ENCODE peak calls at places on chromosomes 11 and 22, in six cellular contexts. D, X, V, E, J and S are unnamed samples.

GRCh38 chr11:10388574-10388973 is 66.5 kb upstream of the AMPD3 start:
- DNase-seq in J (peak), D (peak), E (peak), X (no peak), V (peak), S (no peak)

GRCh38 chr22:20413217-20414058 is 19.5 kb downstream of the ZNF74 start:
- DNase-seq in E (no peak), V (no peak), D (no peak), J (no peak), X (no peak), S (no peak)

GRCh38 chr11:125627236-125627910 is 2.4 kb downstream of the CHEK1 start:
- DNase-seq in D (no peak), E (no peak), X (no peak), J (no peak), V (no peak), S (no peak)

GRCh38 chr11:788953-789940 is 643 bp downstream of the CEND1 start:
- DNase-seq in V (no peak), J (no peak), X (no peak), E (no peak), D (no peak), S (no peak)

GRCh38 chr22:19851291-19852176 is 3.1 kb downstream of the GNB1L start:
- DNase-seq in D (no peak), X (no peak), V (no peak), E (no peak), J (no peak), S (no peak)

GRCh38 chr11:82750643-82751139 is 17.0 kb upstream of the FAM181B start:
- DNase-seq in E (no peak), V (no peak), J (no peak), X (no peak), D (no peak), S (no peak)

GRCh38 chr11:134645576-134645975 is 233.5 kb upstream of the B3GAT1 start:
- DNase-seq in D (no peak), V (no peak), J (no peak), E (no peak), X (no peak), S (no peak)

GRCh38 chr11:85385561-85385960 is 241.6 kb downstream of the DLG2 start:
- DNase-seq in J (no peak), V (no peak), D (no peak), X (no peak), E (no peak), S (no peak)

GRCh38 chr22:29625090-29625825 is 21.8 kb downstream of the NF2 start:
- DNase-seq in X (peak), E (no peak), J (peak), V (peak), D (no peak), S (peak)

GRCh38 chr11:15278129-15278528 is 163.4 kb downstream of the INSC start:
- DNase-seq in D (no peak), X (no peak), J (peak), V (no peak), E (no peak), S (no peak)

GRCh38 chr11:76316726-76317125 is 64.2 kb downstream of the THAP12 start:
- DNase-seq in D (no peak), V (no peak), E (no peak), X (no peak), J (no peak), S (no peak)
- H3K4me3 ChIP-seq in D (no peak), V (no peak), E (no peak), X (no peak), J (no peak), S (no peak)

GRCh38 chr11:69448471-69449284 is 32.8 kb upstream of the LINC01488 start:
- DNase-seq in X (no peak), J (no peak), D (no peak), E (no peak), V (no peak), S (no peak)

GRCh38 chr11:69450064-69450856 is 31.2 kb upstream of the LINC01488 start:
- DNase-seq in V (no peak), E (no peak), J (no peak), D (peak), X (peak), S (no peak)

GRCh38 chr11:69450857-69451220 is 30.6 kb upstream of the LINC01488 start:
- DNase-seq in V (no peak), E (no peak), D (no peak), X (no peak), J (no peak), S (no peak)

GRCh38 chr11:69447786-69448185 is 33.7 kb upstream of the LINC01488 start:
- DNase-seq in X (no peak), E (no peak), J (no peak), D (peak), V (no peak), S (no peak)

GRCh38 chr11:69449320-69450063 is 32.0 kb upstream of the LINC01488 start:
- DNase-seq in D (peak), X (peak), E (no peak), J (peak), V (peak), S (peak)
- H3K27ac ChIP-seq in D (peak), X (peak), E (peak), J (no peak), V (no peak), S (no peak)

GRCh38 chr11:121450424-121450823 is 1.7 kb upstream of the SORL1 start:
- DNase-seq in E (no peak), J (no peak), D (no peak), X (no peak), V (no peak), S (no peak)
- H3K4me3 ChIP-seq in E (no peak), J (no peak), D (no peak), X (no peak), V (no peak), S (no peak)

DNA sequence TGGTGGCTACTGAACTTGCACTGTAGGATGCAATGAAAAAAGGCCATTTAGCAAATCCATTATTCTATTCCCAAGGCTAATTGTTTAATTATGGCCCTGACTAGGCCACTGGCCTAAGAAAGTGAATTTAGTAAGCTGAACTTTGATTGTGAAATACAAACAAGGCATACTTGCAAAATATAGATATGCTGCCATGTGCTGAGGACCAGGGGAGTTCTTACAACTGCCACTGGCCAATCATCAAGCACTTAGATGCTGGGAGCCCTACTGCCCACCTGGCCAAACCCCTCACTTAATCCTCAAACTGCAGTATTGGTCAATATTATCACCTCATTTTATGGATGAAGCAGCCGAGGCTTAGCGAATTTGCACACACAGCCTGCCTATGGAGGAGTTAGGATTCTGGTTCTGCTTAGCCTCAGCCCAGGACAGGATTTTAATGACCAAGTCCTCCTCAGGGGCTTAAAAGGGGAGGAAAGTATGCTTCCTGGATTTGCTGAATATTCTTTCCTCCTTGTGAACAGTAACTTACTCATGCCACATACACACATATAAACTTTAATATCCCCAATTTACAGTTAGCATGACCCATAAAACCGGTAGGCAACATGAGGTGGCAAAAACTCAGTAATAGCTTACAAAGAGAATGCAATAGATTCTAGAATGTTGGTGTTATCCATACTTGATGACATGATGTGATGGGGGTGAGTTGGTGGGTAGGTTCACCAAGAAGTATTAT is 39.3 kb downstream of the CD44 start:
- DNase-seq in J (no peak), X (no peak), V (no peak), E (no peak), D (no peak), S (no peak)
- H3K27ac ChIP-seq in J (peak), X (peak), V (peak), E (no peak), D (no peak), S (no peak)

GRCh38 chr11:32433249-32434115 is 1.9 kb downstream of the WT1 start:
- DNase-seq in E (no peak), D (no peak), X (no peak), V (no peak), J (peak), S (no peak)
- H3K4me3 ChIP-seq in E (peak), D (peak), X (peak), V (peak), J (peak), S (no peak)

GRCh38 chr22:41996826-41997225 is 1.8 kb upstream of the WBP2NL start:
- DNase-seq in V (no peak), E (no peak), X (no peak), J (no peak), D (no peak), S (no peak)

GRCh38 chr22:41994506-41994905 is 4.1 kb upstream of the WBP2NL start:
- DNase-seq in D (no peak), X (no peak), J (no peak), E (no peak), V (no peak), S (no peak)

GRCh38 chr22:41998361-41999261 is at the start of gene WBP2NL:
- DNase-seq in V (peak), E (peak), X (peak), D (peak), J (peak), S (no peak)

GRCh38 chr22:41992496-41992895 is 6.1 kb upstream of the WBP2NL start:
- DNase-seq in X (no peak), E (no peak), V (no peak), J (no peak), D (no peak), S (no peak)

GRCh38 chr22:41995211-41995610 is 3.4 kb upstream of the WBP2NL start:
- DNase-seq in E (no peak), D (no peak), X (no peak), J (no peak), V (no peak), S (no peak)
- H3K27ac ChIP-seq in E (no peak), D (no peak), X (no peak), J (no peak), V (no peak), S (no peak)

GRCh38 chr11:64804346-64805210 is 1.6 kb upstream of the MAP4K2 start:
- DNase-seq in V (no peak), X (no peak), D (no peak), E (no peak), J (no peak), S (no peak)
- H3K4me3 ChIP-seq in V (peak), X (no peak), D (peak), E (no peak), J (no peak), S (no peak)